ENCODE peak calls at places on chromosomes 1 and 21, in four cellular contexts. P, W, Q and S are unnamed samples.

GRCh38 chr1:198523183-198523942 is 17.1 kb downstream of the ATP6V1G3 start:
- DNase-seq in P (no peak), W (no peak), Q (peak), S (no peak)

GRCh38 chr1:235244969-235245592 is 82.9 kb downstream of the ARID4B start:
- DNase-seq in P (no peak), W (no peak), Q (no peak), S (no peak)

GRCh38 chr1:155268630-155269029 is 4.7 kb downstream of the CLK2 start:
- DNase-seq in P (no peak), W (no peak), Q (no peak), S (no peak)

GRCh38 chr1:14082331-14082730 is 382.3 kb downstream of the PRDM2 start:
- DNase-seq in P (no peak), W (no peak), Q (no peak), S (no peak)

GRCh38 chr21:45513003-45513706 is 29.1 kb downstream of the SLC19A1 start:
- DNase-seq in P (no peak), W (no peak), Q (no peak), S (no peak)

GRCh38 chr1:224333939-224334701 is 4.1 kb upstream of the NVL start:
- DNase-seq in P (no peak), W (peak), Q (no peak), S (no peak)

GRCh38 chr1:21126324-21126723 is 50.4 kb downstream of the EIF4G3 start:
- DNase-seq in P (no peak), W (no peak), Q (no peak), S (no peak)

GRCh38 chr1:79603862-79604261 is 597.3 kb upstream of the ADGRL4 start:
- DNase-seq in P (no peak), W (peak), Q (no peak), S (peak)

GRCh38 chr1:244422174-244422573 is 29.5 kb downstream of the ADSS2 start:
- DNase-seq in P (no peak), W (no peak), Q (no peak), S (no peak)

GRCh38 chr21:44916965-44917364 is 3.7 kb downstream of the ITGB2 start:
- DNase-seq in P (no peak), W (no peak), Q (no peak), S (no peak)

GRCh38 chr1:47481936-47482335 is 44.1 kb downstream of the FOXD2 start:
- DNase-seq in P (no peak), W (no peak), Q (no peak), S (no peak)

GRCh38 chr21:31346256-31346821 is 2.3 kb upstream of the TIAM1 start:
- DNase-seq in P (no peak), W (no peak), Q (no peak), S (no peak)

GRCh38 chr1:62230724-62231123 is 36.1 kb downstream of the L1TD1 start:
- DNase-seq in P (no peak), W (peak), Q (no peak), S (no peak)

GRCh38 chr1:116503535-116504307 is 67.1 kb downstream of the CD58 start:
- DNase-seq in P (peak), W (no peak), Q (no peak), S (no peak)

GRCh38 chr21:46118871-46119564 is 21.1 kb downstream of the COL6A2 start:
- DNase-seq in P (no peak), W (no peak), Q (no peak), S (no peak)

GRCh38 chr1:219927956-219928790 is at the start of gene SLC30A10:
- DNase-seq in P (no peak), W (no peak), Q (no peak), S (peak)

GRCh38 chr1:38000529-38001453 is 4.5 kb downstream of the FHL3 start:
- DNase-seq in P (no peak), W (peak), Q (no peak), S (no peak)

GRCh38 chr1:24632776-24633175 is 10.3 kb upstream of the SRRM1 start:
- DNase-seq in P (no peak), W (no peak), Q (no peak), S (no peak)

GRCh38 chr21:32256226-32256625 is 22.6 kb downstream of the MIS18A start:
- DNase-seq in P (no peak), W (no peak), Q (no peak), S (no peak)

GRCh38 chr1:25257176-25257575 is 9.9 kb upstream of the RSRP1 start:
- DNase-seq in P (no peak), W (no peak), Q (no peak), S (no peak)

GRCh38 chr1:64507897-64508296 is 38.0 kb downstream of the CACHD1 start:
- DNase-seq in P (no peak), W (no peak), Q (no peak), S (no peak)

GRCh38 chr21:42400525-42400924 is 3.2 kb upstream of the UBASH3A start:
- DNase-seq in P (peak), W (peak), Q (peak), S (no peak)

GRCh38 chr1:207364622-207365021 is 43.1 kb downstream of the CD55 start:
- DNase-seq in P (no peak), W (no peak), Q (no peak), S (no peak)